ENCODE peak calls at places on chromosomes 2 and 18, in five cellular contexts. One of them, this sample, is unnamed.
A peak's percentile ranks its signal among the peaks of the same experiment; 100 is the strongest.

GRCh38 chr2:191015831-191016230 is 1.9 kb upstream of the STAT1 start:
- DNase-seq in LHCN-M2: no peak
- DNase-seq in KBM-7: no peak
- DNase-seq in T follicular helper cell: no peak
- DNase-seq in astrocyte of the cerebellum: no peak
- DNase-seq in this sample: no peak

GRCh38 chr2:105272176-105272575 is 30.6 kb downstream of the GPR45 start:
- DNase-seq in KBM-7: no peak
- DNase-seq in T follicular helper cell: no peak
- DNase-seq in LHCN-M2: no peak
- DNase-seq in astrocyte of the cerebellum: no peak
- DNase-seq in this sample: no peak

GRCh38 chr2:198252472-198252871 is 448.1 kb downstream of the PLCL1 start:
- DNase-seq in LHCN-M2: no peak
- DNase-seq in KBM-7: no peak
- DNase-seq in T follicular helper cell: no peak
- DNase-seq in astrocyte of the cerebellum: no peak
- DNase-seq in this sample: no peak

GRCh38 chr18:46680784-46681695 is 24.0 kb upstream of the LOXHD1 start:
- DNase-seq in T follicular helper cell: no peak
- DNase-seq in LHCN-M2: no peak
- DNase-seq in KBM-7: no peak
- DNase-seq in astrocyte of the cerebellum: no peak
- DNase-seq in this sample: no peak

GRCh38 chr18:7575465-7576026 is 8.4 kb downstream of the PTPRM start:
- DNase-seq in T follicular helper cell: no peak
- DNase-seq in KBM-7: no peak
- DNase-seq in LHCN-M2: peak; percentile 45
- DNase-seq in astrocyte of the cerebellum: no peak
- DNase-seq in this sample: no peak

GRCh38 chr2:54482725-54483124 is 26.6 kb downstream of the SPTBN1 start:
- DNase-seq in T follicular helper cell: no peak
- DNase-seq in astrocyte of the cerebellum: no peak
- DNase-seq in KBM-7: no peak
- DNase-seq in LHCN-M2: peak; percentile 99
- DNase-seq in this sample: no peak

GRCh38 chr2:60819155-60819862 is 62.1 kb upstream of the REL start:
- DNase-seq in T follicular helper cell: peak; percentile 86
- DNase-seq in KBM-7: no peak
- DNase-seq in astrocyte of the cerebellum: no peak
- DNase-seq in LHCN-M2: no peak
- DNase-seq in this sample: peak; percentile 92

GRCh38 chr2:74371421-74371820 is 8.7 kb downstream of the DCTN1 start:
- DNase-seq in KBM-7: no peak
- DNase-seq in astrocyte of the cerebellum: no peak
- DNase-seq in LHCN-M2: no peak
- DNase-seq in T follicular helper cell: no peak
- DNase-seq in this sample: no peak

GRCh38 chr2:145065278-145065677 is 545.4 kb upstream of the ZEB2 start:
- DNase-seq in LHCN-M2: no peak
- DNase-seq in T follicular helper cell: no peak
- DNase-seq in astrocyte of the cerebellum: no peak
- DNase-seq in KBM-7: no peak
- DNase-seq in this sample: no peak

GRCh38 chr2:196538646-196539045 is 100.9 kb upstream of the CCDC150 start:
- DNase-seq in astrocyte of the cerebellum: no peak
- DNase-seq in T follicular helper cell: no peak
- DNase-seq in LHCN-M2: no peak
- DNase-seq in KBM-7: no peak
- DNase-seq in this sample: no peak

This sample was measured in stimulated activated naive CD4-positive, alpha-beta T cell.